ENCODE peak calls at places on chromosome 7, in eight cellular contexts. A is adrenal gland, W is A549, B is neural progenitor cell, H is GM10248, S is mammary epithelial cell, V is ovary, Q is GM20000. T is an unnamed sample.
A peak's percentile ranks its signal among the peaks of the same experiment; 100 is the strongest.

GRCh38 chr7:38908759-38909335 is at the start of gene VPS41:
- DNase-seq in A (peak; percentile 92), W (peak; percentile 75), B (peak; percentile 82), H (peak; percentile 85), S (peak; percentile 76), V (peak; percentile 70), Q (peak; percentile 79), T (peak; percentile 77)

GRCh38 chr7:32204361-32205018 is 134.3 kb upstream of the PDE1C start:
- DNase-seq in A (peak; percentile 87), W (peak; percentile 91), B (peak; percentile 89), H (peak; percentile 23), S (peak; percentile 85), V (peak; percentile 60), Q (peak; percentile 21), T (no peak)

GRCh38 chr7:80313067-80313626 is 178.5 kb downstream of the GNAI1 start:
- DNase-seq in A (no peak), W (no peak), B (no peak), H (no peak), S (no peak), V (no peak), Q (no peak), T (no peak)

GRCh38 chr7:30896783-30897617 is 14.7 kb upstream of the AQP1 start:
- DNase-seq in A (no peak), W (no peak), B (no peak), H (no peak), S (no peak), V (no peak), Q (no peak), T (no peak)

GRCh38 chr7:1742555-1743303 is 72.7 kb downstream of the ELFN1 start:
- DNase-seq in A (peak; percentile 77), W (no peak), B (no peak), H (peak; percentile 74), S (no peak), V (peak; percentile 26), Q (peak; percentile 83), T (no peak)

GRCh38 chr7:64541438-64542359 is 21.2 kb downstream of the ZNF680 start:
- DNase-seq in A (peak; percentile 88), W (no peak), B (no peak), H (no peak), S (peak; percentile 77), V (peak; percentile 45), Q (no peak), T (no peak)

GRCh38 chr7:455110-455928 is 64.3 kb downstream of the PDGFA start:
- DNase-seq in A (peak; percentile 73), W (no peak), B (no peak), H (no peak), S (peak; percentile 27), V (no peak), Q (no peak), T (no peak)

GRCh38 chr7:140541513-140542192 is 62.3 kb upstream of the MKRN1 start:
- DNase-seq in A (peak; percentile 85), W (peak; percentile 91), B (peak; percentile 76), H (no peak), S (peak; percentile 87), V (peak; percentile 90), Q (no peak), T (no peak)

GRCh38 chr7:101197991-101198390 is 2.8 kb downstream of the MOGAT3 start:
- DNase-seq in A (no peak), W (no peak), B (no peak), H (no peak), S (no peak), V (no peak), Q (no peak), T (no peak)

GRCh38 chr7:117399820-117400422 is 27.4 kb downstream of the ASZ1 start:
- DNase-seq in A (no peak), W (no peak), B (no peak), H (peak; percentile 10), S (no peak), V (no peak), Q (peak; percentile 13), T (no peak)

GRCh38 chr7:41705109-41705871 is 2.4 kb upstream of the INHBA start:
- DNase-seq in A (peak; percentile 95), W (peak; percentile 73), B (peak; percentile 93), H (peak; percentile 89), S (peak; percentile 86), V (peak; percentile 86), Q (peak; percentile 86), T (peak; percentile 92)

GRCh38 chr7:151433721-151434400 is 6.1 kb downstream of the CRYGN start:
- DNase-seq in A (no peak), W (no peak), B (no peak), H (peak; percentile 25), S (no peak), V (no peak), Q (no peak), T (no peak)

GRCh38 chr7:151431768-151432311 is 8.1 kb downstream of the CRYGN start:
- DNase-seq in A (no peak), W (no peak), B (no peak), H (no peak), S (no peak), V (peak; percentile 12), Q (no peak), T (no peak)

GRCh38 chr7:151434549-151434948 is 5.4 kb downstream of the CRYGN start:
- DNase-seq in A (no peak), W (no peak), B (no peak), H (no peak), S (no peak), V (no peak), Q (no peak), T (no peak)

GRCh38 chr7:151431281-151431767 is 8.6 kb downstream of the CRYGN start:
- DNase-seq in A (no peak), W (no peak), B (no peak), H (no peak), S (no peak), V (peak; percentile 7), Q (no peak), T (no peak)

DNA sequence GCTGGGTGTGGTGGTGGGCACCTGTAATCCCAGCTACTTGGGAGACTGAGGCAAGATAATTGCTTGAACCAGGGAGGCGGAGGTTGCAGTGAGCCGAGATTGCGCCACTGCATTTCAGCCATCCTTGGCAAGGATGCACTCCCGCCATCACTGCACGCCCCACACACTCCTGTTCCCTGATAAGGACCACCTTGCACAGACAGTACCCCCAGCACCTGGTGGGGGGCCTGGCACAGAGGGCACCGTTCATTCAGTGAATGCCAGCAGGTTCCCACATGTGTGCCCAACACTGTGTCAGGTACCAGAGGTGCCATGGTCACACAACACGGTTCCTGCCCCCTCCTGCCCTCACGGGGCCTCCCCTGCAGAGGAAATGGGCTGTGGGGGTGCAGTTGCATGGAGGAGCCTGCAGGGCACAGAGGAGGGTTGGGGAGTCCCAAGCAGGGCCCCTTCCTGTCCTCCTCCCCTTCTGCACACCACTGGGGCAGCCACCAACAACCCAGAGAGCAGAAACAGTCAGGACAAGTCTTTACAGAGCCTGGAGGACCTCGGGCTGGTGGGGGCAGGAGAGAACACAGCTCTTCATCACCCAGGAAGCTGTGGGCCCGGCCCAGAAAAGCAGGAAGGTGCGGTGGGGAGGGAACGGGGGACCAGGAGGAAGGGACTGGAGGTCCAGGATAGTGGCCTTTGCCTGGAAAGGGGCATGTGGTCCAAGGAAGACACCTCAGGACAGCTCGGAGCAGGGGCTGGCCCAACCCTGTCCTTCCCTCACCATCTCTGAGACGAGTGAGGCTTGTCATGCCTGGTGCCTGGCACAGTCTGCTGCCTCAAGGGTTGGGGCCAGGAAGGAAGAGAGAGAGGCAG is 7.1 kb downstream of the CRYGN start:
- DNase-seq in A (no peak), W (no peak), B (no peak), H (peak; percentile 71), S (peak; percentile 35), V (no peak), Q (peak; percentile 75), T (no peak)
- TF ChIP-seq CTCF in A (no peak), W (no peak), B (no peak), H (no peak), S (no peak), V (no peak), Q (no peak), T (peak; percentile 26)

GRCh38 chr7:36045275-36045674 is 107.8 kb upstream of the EEPD1 start:
- DNase-seq in A (no peak), W (no peak), B (no peak), H (no peak), S (no peak), V (no peak), Q (no peak), T (no peak)

GRCh38 chr7:36048902-36049240 is 104.2 kb upstream of the EEPD1 start:
- DNase-seq in A (no peak), W (no peak), B (no peak), H (no peak), S (no peak), V (no peak), Q (no peak), T (no peak)

GRCh38 chr7:36048141-36048901 is 104.7 kb upstream of the EEPD1 start:
- DNase-seq in A (no peak), W (no peak), B (no peak), H (no peak), S (peak; percentile 83), V (no peak), Q (no peak), T (no peak)

GRCh38 chr7:36045830-36046341 is 107.2 kb upstream of the EEPD1 start:
- DNase-seq in A (no peak), W (no peak), B (no peak), H (no peak), S (no peak), V (no peak), Q (no peak), T (no peak)

GRCh38 chr7:36047254-36047653 is 105.8 kb upstream of the EEPD1 start:
- DNase-seq in A (no peak), W (peak; percentile 27), B (no peak), H (no peak), S (no peak), V (no peak), Q (no peak), T (no peak)
- TF ChIP-seq CTCF in A (no peak), W (no peak), B (peak; percentile 19), H (no peak), S (peak; percentile 26), V (no peak), Q (no peak), T (no peak)

DNA sequence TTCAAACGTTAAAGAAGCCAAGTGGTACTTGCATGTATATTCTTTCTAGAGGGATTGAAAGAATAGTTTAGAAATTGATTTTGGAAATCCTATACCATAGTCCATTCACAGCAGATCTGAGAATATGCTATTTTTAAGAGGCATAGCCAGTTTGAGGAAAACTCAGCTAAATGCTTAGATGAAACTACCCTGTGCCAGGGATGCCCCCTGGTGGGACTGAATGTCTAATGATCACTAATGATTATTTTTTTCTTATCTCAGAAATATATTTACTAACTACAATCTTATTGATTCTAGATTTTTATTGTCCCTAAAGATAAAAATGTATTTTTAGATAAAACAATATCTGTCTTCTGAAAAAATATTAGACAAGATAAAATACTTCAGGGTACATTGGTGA is 844.9 kb upstream of the PHF14 start:
- DNase-seq in A (no peak), W (no peak), B (peak; percentile 47), H (no peak), S (no peak), V (no peak), Q (no peak), T (no peak)
- TF ChIP-seq CTCF in A (peak; percentile 40), W (no peak), B (peak; percentile 54), H (no peak), S (no peak), V (no peak), Q (no peak), T (no peak)

GRCh38 chr7:148575640-148576411 is 14.7 kb upstream of the C7orf33 start:
- DNase-seq in A (peak; percentile 88), W (peak; percentile 58), B (peak; percentile 69), H (peak; percentile 67), S (peak; percentile 42), V (peak; percentile 29), Q (peak; percentile 71), T (peak; percentile 53)
- TF ChIP-seq CTCF in A (peak; percentile 78), W (peak; percentile 77), B (peak; percentile 84), H (peak; percentile 90), S (peak; percentile 88), V (no peak), Q (peak; percentile 83), T (peak; percentile 89)

GRCh38 chr7:24722386-24723177 is 34.7 kb downstream of the GSDME start:
- DNase-seq in A (peak; percentile 52), W (peak; percentile 42), B (peak; percentile 54), H (no peak), S (no peak), V (no peak), Q (no peak), T (no peak)
- TF ChIP-seq CTCF in A (peak; percentile 32), W (peak; percentile 26), B (peak; percentile 54), H (peak; percentile 27), S (peak; percentile 45), V (no peak), Q (no peak), T (no peak)